ENCODE peak calls at places on chromosomes 5 and 9, in four cellular contexts. B is GM23338, Z is A673, M is hepatocyte. K is an unnamed sample.

GRCh38 chr9:98658965-98659364 is 49.8 kb downstream of the GABBR2 start:
- DNase-seq in M (no peak), Z (no peak), B (no peak), K (no peak)

GRCh38 chr9:33415152-33416038 is 13.0 kb upstream of the AQP7 start:
- DNase-seq in M (peak; percentile 91), Z (peak; percentile 38), B (peak; percentile 91), K (no peak)

GRCh38 chr5:113380299-113381014 is 54.3 kb downstream of the TSSK1B start:
- DNase-seq in B (no peak), M (no peak), Z (no peak), K (no peak)

GRCh38 chr5:149203896-149204544 is 62.7 kb downstream of the ABLIM3 start:
- DNase-seq in B (no peak), Z (no peak), M (no peak), K (no peak)

GRCh38 chr5:61023131-61023530 is 78.1 kb downstream of the NDUFAF2 start:
- DNase-seq in Z (no peak), B (no peak), M (no peak), K (no peak)

GRCh38 chr9:89418112-89418872 is 79.6 kb downstream of the SEMA4D start:
- DNase-seq in Z (no peak), M (no peak), B (no peak), K (no peak)

GRCh38 chr9:127106493-127106855 is 16.0 kb downstream of the ANGPTL2 start:
- DNase-seq in Z (no peak), M (no peak), B (no peak), K (no peak)

GRCh38 chr5:79487251-79487650 is 26.7 kb downstream of the HOMER1 start:
- DNase-seq in Z (no peak), B (no peak), M (no peak), K (no peak)

GRCh38 chr9:69809304-69809863 is 11.2 kb upstream of the CFAP95 start:
- DNase-seq in Z (peak; percentile 74), M (no peak), B (peak; percentile 83), K (no peak)

GRCh38 chr5:140093179-140093578 is 20.7 kb upstream of the PURA start:
- DNase-seq in M (no peak), B (no peak), Z (no peak), K (no peak)

GRCh38 chr5:156934450-156935211 is 28.4 kb downstream of the TIMD4 start:
- DNase-seq in B (peak; percentile 71), M (peak; percentile 38), Z (peak; percentile 15), K (no peak)

GRCh38 chr9:86500031-86500430 is 145.8 kb upstream of the TUT7 start:
- DNase-seq in B (no peak), M (no peak), Z (no peak), K (no peak)

GRCh38 chr9:131276107-131276888 is at the start of gene FAM78A:
- DNase-seq in Z (no peak), B (peak; percentile 69), M (peak; percentile 35), K (no peak)

GRCh38 chr9:28082671-28083070 is 509.4 kb upstream of the C9orf72 start:
- DNase-seq in M (no peak), Z (no peak), B (no peak), K (no peak)

GRCh38 chr9:37037137-37037743 is 3.2 kb upstream of the PAX5 start:
- DNase-seq in B (peak; percentile 71), Z (no peak), M (no peak), K (peak; percentile 14)

GRCh38 chr9:92657296-92658094 is 12.4 kb downstream of the IPPK start:
- DNase-seq in M (no peak), Z (no peak), B (peak; percentile 36), K (no peak)

GRCh38 chr9:121566401-121567141 is 66.9 kb upstream of the GGTA1 start:
- DNase-seq in M (no peak), B (no peak), Z (no peak), K (no peak)

GRCh38 chr9:93098236-93098946 is 2.4 kb downstream of the CARD19 start:
- DNase-seq in M (peak; percentile 82), B (no peak), Z (peak; percentile 48), K (no peak)

GRCh38 chr9:84404095-84404686 is 63.6 kb upstream of the SLC28A3 start:
- DNase-seq in Z (peak; percentile 15), B (peak; percentile 62), M (peak; percentile 17), K (no peak)

GRCh38 chr5:165457854-165458481 is 1952.5 kb downstream of the MAT2B start:
- DNase-seq in B (peak; percentile 88), Z (peak; percentile 40), M (peak; percentile 57), K (peak; percentile 34)

GRCh38 chr5:57181151-57181550 is 7.3 kb downstream of the GPBP1 start:
- DNase-seq in M (no peak), Z (no peak), B (no peak), K (no peak)

GRCh38 chr9:113626735-113627495 is 163.4 kb downstream of the RGS3 start:
- DNase-seq in M (no peak), B (no peak), Z (no peak), K (no peak)

GRCh38 chr5:124889522-124889828 is 143.0 kb upstream of the ZNF608 start:
- DNase-seq in Z (no peak), M (no peak), B (no peak), K (no peak)

GRCh38 chr9:21558627-21559401 is 76.7 kb upstream of the IFNE start:
- DNase-seq in B (peak; percentile 50), M (no peak), Z (no peak), K (no peak)

GRCh38 chr9:68999393-69000105 is 14.4 kb downstream of the PRKACG start:
- DNase-seq in M (peak; percentile 86), B (peak; percentile 92), Z (peak; percentile 78), K (no peak)

GRCh38 chr9:129836342-129837007 is 1.2 kb downstream of the USP20 start:
- DNase-seq in B (peak; percentile 38), M (no peak), Z (no peak), K (no peak)

GRCh38 chr9:132032584-132032945 is 47.1 kb downstream of the MED27 start:
- DNase-seq in M (no peak), Z (peak; percentile 40), B (peak; percentile 55), K (no peak)

GRCh38 chr9:96858018-96858573 is 3.8 kb upstream of the ZNF782 start:
- DNase-seq in M (peak; percentile 53), Z (no peak), B (no peak), K (no peak)

GRCh38 chr5:9888517-9888916 is 258.4 kb upstream of the TAS2R1 start:
- DNase-seq in M (peak; percentile 26), B (no peak), Z (no peak), K (no peak)

GRCh38 chr9:112535811-112536210 is 49.2 kb downstream of the KIAA1958 start:
- DNase-seq in Z (peak; percentile 9), M (no peak), B (no peak), K (no peak)

GRCh38 chr9:69874301-69875060 is 53.9 kb downstream of the CFAP95 start:
- DNase-seq in Z (no peak), B (peak; percentile 22), M (no peak), K (no peak)

GRCh38 chr5:168712280-168712924 is 133.2 kb upstream of the PANK3 start:
- DNase-seq in Z (peak; percentile 86), B (peak; percentile 31), M (peak; percentile 51), K (no peak)

GRCh38 chr5:34791761-34792244 is 47.2 kb upstream of the TTC23L start:
- DNase-seq in M (peak; percentile 47), Z (no peak), B (no peak), K (no peak)

GRCh38 chr5:143931389-143931984 is 119.5 kb downstream of the HMHB1 start:
- DNase-seq in B (no peak), Z (no peak), M (no peak), K (no peak)

GRCh38 chr9:22129134-22129533 is 120.0 kb upstream of the CDKN2B start:
- DNase-seq in Z (no peak), B (no peak), M (no peak), K (no peak)

GRCh38 chr5:7902993-7903625 is 34.2 kb downstream of the MTRR start:
- DNase-seq in B (no peak), Z (no peak), M (no peak), K (no peak)

GRCh38 chr5:9483251-9483650 is 62.6 kb downstream of the SEMA5A start:
- DNase-seq in M (no peak), B (no peak), Z (no peak), K (no peak)

GRCh38 chr9:115923903-115924668 is 229.5 kb upstream of the PAPPA start:
- DNase-seq in Z (no peak), B (no peak), M (peak; percentile 58), K (no peak)

GRCh38 chr9:105290401-105290800 is 46.0 kb downstream of the SLC44A1 start:
- DNase-seq in M (no peak), B (no peak), Z (peak; percentile 13), K (no peak)

GRCh38 chr5:124065508-124065907 is 553.5 kb downstream of the CSNK1G3 start:
- DNase-seq in M (no peak), Z (no peak), B (no peak), K (no peak)

GRCh38 chr9:133973791-133974630 is 18.1 kb downstream of the VAV2 start:
- DNase-seq in M (peak; percentile 84), B (no peak), Z (no peak), K (no peak)

GRCh38 chr9:133974631-133975341 is 17.3 kb downstream of the VAV2 start:
- DNase-seq in Z (no peak), M (no peak), B (no peak), K (no peak)

GRCh38 chr9:133972041-133972970 is 19.8 kb downstream of the VAV2 start:
- DNase-seq in M (peak; percentile 84), Z (no peak), B (no peak), K (no peak)

GRCh38 chr9:133971121-133971951 is 20.8 kb downstream of the VAV2 start:
- DNase-seq in B (no peak), M (no peak), Z (no peak), K (no peak)

GRCh38 chr9:133973111-133973790 is 18.9 kb downstream of the VAV2 start:
- DNase-seq in M (no peak), B (no peak), Z (no peak), K (no peak)
- H3K27ac ChIP-seq in M (peak overlapping the region; percentile 85), B (no peak overlapping the region), Z (no peak overlapping the region), K (no peak overlapping the region)

GRCh38 chr5:5293029-5293428 is 129.4 kb upstream of the ICE1 start:
- DNase-seq in B (peak; percentile 73), M (no peak), Z (peak; percentile 51), K (no peak)
- H3K4me3 ChIP-seq in B (no peak overlapping the region), M (no peak overlapping the region), Z (no peak overlapping the region), K (no peak overlapping the region)

GRCh38 chr9:133684461-133685361 is 48.5 kb downstream of the DBH start:
- DNase-seq in Z (no peak), B (no peak), M (no peak), K (no peak)

GRCh38 chr9:133685653-133686504 is 49.7 kb downstream of the DBH start:
- DNase-seq in B (no peak), M (no peak), Z (no peak), K (no peak)

GRCh38 chr9:133681658-133682306 is 45.6 kb downstream of the DBH start:
- DNase-seq in B (no peak), M (no peak), Z (no peak), K (no peak)

GRCh38 chr9:133682961-133683493 is 46.9 kb downstream of the DBH start:
- DNase-seq in M (no peak), Z (no peak), B (no peak), K (no peak)

GRCh38 chr9:133683494-133684460 is 47.6 kb downstream of the DBH start:
- DNase-seq in B (no peak), Z (no peak), M (no peak), K (no peak)
- TF ChIP-seq EZH2 in B (no peak), Z (no peak), M (no peak), K (no peak)

GRCh38 chr5:172110921-172111873 is 76.8 kb downstream of the STK10 start:
- DNase-seq in M (peak; percentile 41), B (peak; percentile 28), Z (no peak), K (no peak)
- H3K27ac ChIP-seq in M (peak overlapping the region; percentile 83), B (peak overlapping the region; percentile 69), Z (no peak overlapping the region), K (peak overlapping the region; percentile 58)